ENCODE peak calls at places on chromosomes 11 and 22, in five cellular contexts. E is GM18507, N is HTR-8/SVneo, X is astrocyte, U is Caki2. T is an unnamed sample.

GRCh38 chr11:44823920-44824704 is 97.3 kb downstream of the TSPAN18 start:
- DNase-seq in U (no peak), N (no peak), X (no peak), E (no peak), T (no peak)

GRCh38 chr22:48972979-48973693 is 854.5 kb downstream of the BRD1 start:
- DNase-seq in X (no peak), N (no peak), E (no peak), U (no peak), T (no peak)

GRCh38 chr11:118283756-118284350 is 19.8 kb upstream of the MPZL2 start:
- DNase-seq in N (no peak), U (no peak), E (no peak), X (no peak), T (no peak)

GRCh38 chr22:32355760-32356159 is 1.9 kb upstream of the RFPL3 start:
- DNase-seq in X (no peak), U (peak), E (no peak), N (no peak), T (no peak)

GRCh38 chr11:47858169-47858543 is 10.0 kb upstream of the NUP160 start:
- DNase-seq in E (no peak), X (peak), U (peak), N (no peak), T (peak)

GRCh38 chr11:10770626-10771254 is 19.7 kb downstream of the CTR9 start:
- DNase-seq in U (peak), E (no peak), X (peak), N (peak), T (peak)

GRCh38 chr11:346529-346928 is 22.8 kb upstream of the B4GALNT4 start:
- DNase-seq in X (no peak), N (no peak), U (no peak), E (no peak), T (no peak)

GRCh38 chr11:117058761-117059233 is 39.4 kb downstream of the SIK3 start:
- DNase-seq in U (no peak), X (peak), E (no peak), N (no peak), T (peak)

GRCh38 chr11:121443688-121444275 is 8.3 kb upstream of the SORL1 start:
- DNase-seq in X (no peak), U (no peak), E (no peak), N (no peak), T (no peak)

GRCh38 chr11:116162541-116163230 is 610.1 kb downstream of the BUD13 start:
- DNase-seq in U (no peak), E (no peak), X (no peak), N (no peak), T (no peak)

GRCh38 chr22:29022101-29022817 is 39.4 kb downstream of the C22orf31 start:
- DNase-seq in E (no peak), X (no peak), N (no peak), U (peak), T (no peak)

GRCh38 chr22:37163618-37164534 is 14.2 kb upstream of the IL2RB start:
- DNase-seq in U (no peak), E (peak), X (no peak), N (no peak), T (no peak)

GRCh38 chr11:1179641-1180040 is 21.9 kb downstream of the MUC5AC start:
- DNase-seq in N (no peak), E (no peak), U (no peak), X (no peak), T (no peak)

GRCh38 chr11:110711776-110712642 is at the start of gene ARHGAP20:
- DNase-seq in N (peak), E (peak), U (peak), X (peak), T (peak)

GRCh38 chr22:37052386-37053309 is 1.1 kb downstream of the KCTD17 start:
- DNase-seq in X (no peak), E (no peak), U (no peak), N (no peak), T (no peak)

GRCh38 chr22:25759825-25760231 is 17.8 kb downstream of the MYO18B start:
- DNase-seq in X (peak), U (peak), E (no peak), N (peak), T (peak)

GRCh38 chr11:8060146-8060719 is 20.8 kb upstream of the TUB start:
- DNase-seq in N (no peak), E (no peak), U (no peak), X (no peak), T (no peak)

GRCh38 chr22:33210129-33210784 is 152.1 kb upstream of the SYN3 start:
- DNase-seq in E (peak), N (peak), U (peak), X (no peak), T (peak)

GRCh38 chr22:45445031-45445710 is 31.7 kb downstream of the RIBC2 start:
- DNase-seq in E (no peak), X (no peak), N (no peak), U (no peak), T (no peak)

GRCh38 chr22:48974443-48975251 is 853.0 kb downstream of the BRD1 start:
- DNase-seq in U (no peak), E (no peak), N (no peak), X (no peak), T (no peak)

GRCh38 chr22:41598891-41599635 is 9.4 kb upstream of the PMM1 start:
- DNase-seq in N (no peak), U (no peak), E (no peak), X (no peak), T (no peak)

GRCh38 chr11:134940441-134941125 is 528.5 kb upstream of the B3GAT1 start:
- DNase-seq in E (no peak), U (no peak), X (no peak), N (no peak), T (no peak)

GRCh38 chr11:363948-364761 is 5.1 kb upstream of the B4GALNT4 start:
- DNase-seq in E (no peak), N (peak), U (peak), X (no peak), T (no peak)

GRCh38 chr11:42521994-42522393 is 789.8 kb upstream of the API5 start:
- DNase-seq in E (no peak), X (no peak), U (no peak), N (no peak), T (peak)

GRCh38 chr22:20203142-20204099 is 52.6 kb upstream of the CCDC188 start:
- DNase-seq in N (peak), E (no peak), X (peak), U (peak), T (peak)

GRCh38 chr11:3207530-3208189 is 11.0 kb downstream of the MRGPRG start:
- DNase-seq in U (no peak), X (no peak), N (no peak), E (no peak), T (no peak)